ENCODE peak calls at places on chromosomes 11 and 22, in nine cellular contexts. Y is colonic mucosa, D is fibroblast of the aortic adventitia, I is bronchial epithelial cell, B is astrocyte of the spinal cord, H is Peyer's patch, M is uterus, K is body of pancreas, V is GM12865. Z is an unnamed sample.
A peak's percentile ranks its signal among the peaks of the same experiment; 100 is the strongest.

GRCh38 chr11:23846902-23847422 is 649.9 kb upstream of the LUZP2 start:
- DNase-seq in Y (no peak), D (peak; percentile 11), I (no peak), B (no peak), H (no peak), M (no peak), K (no peak), V (peak; percentile 1), Z (no peak)

GRCh38 chr11:18064035-18064434 is 18.0 kb upstream of the TPH1 start:
- DNase-seq in Y (no peak), D (no peak), I (no peak), B (no peak), H (no peak), M (no peak), K (peak; percentile 68), V (no peak), Z (no peak)

GRCh38 chr11:61880454-61880853 is 10.9 kb downstream of the FADS3 start:
- DNase-seq in Y (no peak), D (no peak), I (no peak), B (no peak), H (peak; percentile 57), M (no peak), K (no peak), V (no peak), Z (no peak)

GRCh38 chr22:19105867-19106802 is 16.1 kb downstream of the DGCR2 start:
- DNase-seq in Y (no peak), D (no peak), I (no peak), B (no peak), H (peak; percentile 52), M (no peak), K (peak; percentile 59), V (peak; percentile 51), Z (no peak)

GRCh38 chr11:102653744-102654291 is 28.7 kb upstream of the MMP20 start:
- DNase-seq in Y (no peak), D (no peak), I (peak; percentile 13), B (no peak), H (no peak), M (no peak), K (no peak), V (peak; percentile 15), Z (no peak)

GRCh38 chr11:97990162-97990920 is 1030.4 kb upstream of the CNTN5 start:
- DNase-seq in Y (no peak), D (peak; percentile 44), I (no peak), B (peak; percentile 42), H (no peak), M (no peak), K (no peak), V (no peak), Z (no peak)

GRCh38 chr11:110087820-110088534 is 5.2 kb upstream of the ZC3H12C start:
- DNase-seq in Y (no peak), D (peak; percentile 40), I (no peak), B (peak; percentile 85), H (no peak), M (no peak), K (no peak), V (no peak), Z (no peak)

GRCh38 chr22:35576671-35577070 is 36.0 kb downstream of the RASD2 start:
- DNase-seq in Y (no peak), D (no peak), I (no peak), B (no peak), H (no peak), M (no peak), K (no peak), V (no peak), Z (no peak)

GRCh38 chr11:15745266-15745665 is 611.1 kb downstream of the SOX6 start:
- DNase-seq in Y (no peak), D (no peak), I (peak; percentile 74), B (peak; percentile 11), H (no peak), M (no peak), K (no peak), V (no peak), Z (no peak)

DNA sequence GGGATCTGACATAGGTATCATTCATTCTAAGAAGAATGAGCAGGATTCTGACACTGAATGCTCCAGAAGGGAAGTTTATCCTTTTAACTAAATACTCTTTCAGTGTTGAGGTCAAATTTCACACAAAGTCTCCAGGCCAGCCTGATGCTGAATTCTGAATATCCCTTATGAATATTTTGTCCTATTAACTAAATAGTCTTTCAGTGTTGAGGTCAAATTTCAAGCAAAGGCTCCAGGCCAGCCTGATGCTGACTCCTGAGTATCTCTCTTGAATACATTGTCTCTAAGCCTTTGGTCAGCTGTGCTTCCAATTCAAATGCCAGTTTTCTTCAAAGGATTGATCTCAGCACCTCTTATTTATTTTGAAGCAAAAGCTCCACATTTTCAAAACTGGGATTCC is 676.8 kb downstream of the NTM start:
- DNase-seq in Y (no peak), D (no peak), I (no peak), B (no peak), H (no peak), M (no peak), K (no peak), V (no peak), Z (no peak)
- TF ChIP-seq CTCF in Y (no peak), D (no peak), I (no peak), B (no peak), H (no peak), M (no peak), K (no peak), V (no peak), Z (no peak)

DNA sequence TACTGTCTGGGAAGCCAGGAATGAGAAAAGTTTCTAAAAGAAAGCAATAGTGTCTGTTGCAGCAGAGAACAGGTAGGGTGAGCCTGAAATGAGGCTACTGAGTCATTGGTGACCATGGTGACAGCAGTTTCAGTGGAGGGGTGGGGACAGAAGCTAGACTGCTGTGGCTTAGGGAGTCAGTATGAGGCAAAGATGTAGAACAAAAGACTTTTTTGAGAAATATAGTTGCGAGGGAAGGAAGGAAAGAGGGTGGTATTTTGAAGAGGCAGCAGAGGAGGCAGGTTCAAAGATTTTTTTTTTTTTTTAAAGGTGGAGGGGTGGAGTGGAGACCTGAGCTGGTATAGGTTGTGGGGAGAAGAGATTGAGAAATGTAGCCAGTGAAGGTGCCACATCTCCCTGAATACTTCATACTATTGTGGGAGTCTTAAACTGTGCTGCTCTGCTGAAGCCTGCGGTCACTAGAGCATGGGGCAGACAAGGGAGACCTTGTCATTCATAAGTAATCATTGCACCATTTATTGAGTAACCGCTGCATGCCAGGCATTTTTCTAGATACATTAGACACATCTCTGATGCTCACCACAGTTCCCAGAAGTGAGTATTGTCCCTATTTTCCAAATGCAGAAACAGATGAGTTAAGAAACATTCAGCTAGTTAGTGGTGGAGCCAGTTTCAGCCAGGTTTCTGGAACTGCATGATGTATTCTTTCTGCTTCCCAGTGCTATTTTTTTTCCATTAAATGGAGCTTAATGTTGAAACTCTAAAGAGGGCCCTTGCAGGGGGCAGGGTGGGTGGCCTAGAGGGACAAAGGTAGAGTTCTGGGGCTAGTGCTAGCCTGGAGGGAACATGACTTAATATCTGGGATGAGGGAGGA is 49.9 kb downstream of the STIM1 start:
- DNase-seq in Y (peak; percentile 64), D (peak; percentile 84), I (peak; percentile 86), B (peak; percentile 58), H (no peak), M (no peak), K (no peak), V (peak; percentile 63), Z (peak; percentile 81)
- H3K4me3 ChIP-seq in Y (no peak overlapping the region), D (no peak overlapping the region), I (no peak overlapping the region), B (no peak overlapping the region), H (no peak overlapping the region), M (no peak overlapping the region), K (no peak overlapping the region), V (no peak overlapping the region), Z (no peak overlapping the region)

DNA sequence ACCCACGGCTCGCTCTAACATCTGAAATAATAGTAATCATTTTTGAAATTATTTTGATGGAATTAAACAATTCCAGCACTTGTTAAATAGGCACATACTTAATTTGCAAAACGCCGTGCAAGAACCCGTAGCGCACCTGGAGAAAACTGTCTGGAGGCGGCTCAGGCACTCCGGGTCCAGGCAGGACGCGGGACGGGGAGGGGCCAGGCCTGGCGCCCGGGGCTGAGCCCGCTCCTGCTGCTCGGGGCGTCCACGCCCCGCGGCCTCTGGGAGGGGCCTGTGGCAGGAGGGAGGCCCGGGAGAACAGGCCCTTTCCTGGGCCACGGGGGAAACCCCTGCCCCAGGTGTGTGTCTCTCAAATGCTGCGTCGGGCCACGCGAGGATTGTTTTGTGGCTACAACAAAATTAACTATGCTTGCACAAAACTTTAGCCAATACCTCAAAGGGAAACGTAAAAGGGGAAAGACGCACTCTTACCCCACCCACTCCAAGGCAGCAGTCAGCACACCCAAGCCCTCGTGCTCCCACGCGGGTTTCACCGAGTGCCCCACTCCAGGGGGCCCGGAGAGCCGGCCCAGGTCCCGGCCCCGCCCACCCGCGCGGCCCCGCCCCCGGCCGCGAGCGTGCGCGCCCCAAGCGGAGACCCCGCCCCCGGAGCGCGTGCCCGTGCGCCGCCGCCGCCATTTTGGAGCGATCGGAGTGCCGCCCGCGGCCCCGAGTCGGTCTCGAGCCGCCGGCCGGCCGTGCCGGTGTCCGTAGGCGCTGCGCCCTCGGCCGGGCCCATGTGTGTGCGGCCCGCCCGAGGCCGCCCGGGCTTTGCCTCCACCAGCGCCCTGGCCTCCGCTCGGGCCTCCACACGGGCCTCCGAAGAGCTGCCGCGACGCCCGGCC is at the start of gene PPP6R2:
- DNase-seq in Y (peak; percentile 84), D (peak; percentile 47), I (peak; percentile 47), B (peak; percentile 56), H (peak; percentile 93), M (peak; percentile 73), K (peak; percentile 87), V (peak; percentile 85), Z (peak; percentile 78)
- TF ChIP-seq CTCF in Y (no peak), D (no peak), I (no peak), B (no peak), H (no peak), M (no peak), K (no peak), V (no peak), Z (no peak)

GRCh38 chr11:1652778-1653540 is 23.4 kb downstream of the KRTAP5-5 start:
- DNase-seq in Y (peak; percentile 78), D (peak; percentile 56), I (no peak), B (peak; percentile 42), H (peak; percentile 87), M (peak; percentile 63), K (peak; percentile 82), V (peak; percentile 54), Z (peak; percentile 74)
- H3K4me3 ChIP-seq in Y (no peak overlapping the region), D (no peak overlapping the region), I (no peak overlapping the region), B (no peak overlapping the region), H (no peak overlapping the region), M (no peak overlapping the region), K (no peak overlapping the region), V (no peak overlapping the region), Z (no peak overlapping the region)

Z was measured in Caco-2.